ENCODE peak calls at places on chromosomes 4 and X, in nine cellular contexts. M is KBM-7; Z is stimulated activated CD4-positive, alpha-beta T cell treated with anti-CD3 and anti-CD28 coated beads, Interleukin-12 subunit alpha, Interleukin-12 subunit beta, amount 100 ng/mL, for 48 hours; Q is MV-4-11; P is left ventricle myocardium inferior; L is tibial artery; X is activated naive CD8-positive, alpha-beta T cell treated with anti-CD3 and anti-CD28 coated beads, Interleukin-2, amount 50 U/mL, for 24 hours; J is HuH-7.5; K is activated CD4-positive, alpha-beta T cell treated with anti-CD3 and anti-CD28 coated beads, Interleukin-2, amount 10 ng/mL, durations not matched to agents 7 days and 5 days. N is an unnamed sample.

GRCh38 chr4:48546336-48546735 is 56.3 kb downstream of the ZAR1 start:
- DNase-seq in M (peak), Z (no peak), Q (peak), P (no peak), L (no peak), X (peak), J (no peak), K (peak), N (peak)

GRCh38 chrX:32137525-32137924 is 1065.7 kb upstream of the FTHL17 start:
- DNase-seq in M (peak), Z (no peak), Q (no peak), P (no peak), L (no peak), X (no peak), J (no peak), K (no peak), N (no peak)

GRCh38 chr4:183394166-183394951 is 50.1 kb upstream of the CDKN2AIP start:
- DNase-seq in M (no peak), Z (no peak), Q (no peak), P (no peak), L (no peak), X (no peak), J (no peak), K (no peak), N (no peak)

GRCh38 chr4:86442881-86443280 is 83.0 kb upstream of the MAPK10 start:
- DNase-seq in M (peak), Z (no peak), Q (no peak), P (no peak), L (no peak), X (no peak), J (no peak), K (no peak), N (no peak)

GRCh38 chr4:31655328-31655727 is 935.2 kb downstream of the PCDH7 start:
- DNase-seq in M (no peak), Z (no peak), Q (peak), P (no peak), L (no peak), X (no peak), J (no peak), K (no peak), N (no peak)

GRCh38 chr4:42401171-42401570 is 3.9 kb downstream of the SHISA3 start:
- DNase-seq in M (no peak), Z (no peak), Q (no peak), P (no peak), L (no peak), X (no peak), J (no peak), K (no peak), N (no peak)

GRCh38 chr4:23171971-23172370 is 479.2 kb downstream of the GBA3 start:
- DNase-seq in M (no peak), Z (no peak), Q (no peak), P (no peak), L (no peak), X (no peak), J (no peak), K (no peak), N (no peak)

GRCh38 chr4:26273308-26273980 is 47.4 kb upstream of the RBPJ start:
- DNase-seq in M (peak), Z (no peak), Q (peak), P (peak), L (peak), X (no peak), J (no peak), K (no peak), N (no peak)

GRCh38 chr4:164571593-164572385 is 182.1 kb upstream of the SMIM31 start:
- DNase-seq in M (no peak), Z (no peak), Q (no peak), P (no peak), L (no peak), X (no peak), J (no peak), K (no peak), N (no peak)

GRCh38 chr4:89117115-89117514 is 5.8 kb downstream of the TIGD2 start:
- DNase-seq in M (no peak), Z (no peak), Q (no peak), P (no peak), L (no peak), X (no peak), J (no peak), K (no peak), N (no peak)

GRCh38 chrX:48835524-48836329 is at the start of gene PCSK1N:
- DNase-seq in M (no peak), Z (no peak), Q (no peak), P (no peak), L (no peak), X (peak), J (no peak), K (no peak), N (no peak)

GRCh38 chr4:4693258-4693657 is 151.4 kb upstream of the STX18 start:
- DNase-seq in M (no peak), Z (no peak), Q (peak), P (no peak), L (no peak), X (no peak), J (no peak), K (no peak), N (no peak)

GRCh38 chrX:22124098-22124497 is 92.0 kb downstream of the PHEX start:
- DNase-seq in M (no peak), Z (no peak), Q (no peak), P (no peak), L (peak), X (no peak), J (no peak), K (no peak), N (no peak)

GRCh38 chr4:183326853-183327252 is 4.6 kb upstream of the CLDN24 start:
- DNase-seq in M (no peak), Z (no peak), Q (peak), P (no peak), L (no peak), X (no peak), J (no peak), K (no peak), N (no peak)

GRCh38 chr4:152488246-152488645 is 47.6 kb downstream of the FBXW7 start:
- DNase-seq in M (no peak), Z (no peak), Q (no peak), P (no peak), L (no peak), X (no peak), J (no peak), K (no peak), N (no peak)

GRCh38 chrX:72705111-72705510 is 9.0 kb downstream of the PHKA1 start:
- DNase-seq in M (no peak), Z (no peak), Q (no peak), P (no peak), L (no peak), X (no peak), J (no peak), K (no peak), N (no peak)

GRCh38 chrX:47297874-47298273 is 65.1 kb downstream of the USP11 start:
- DNase-seq in M (no peak), Z (no peak), Q (no peak), P (no peak), L (no peak), X (no peak), J (no peak), K (no peak), N (no peak)

GRCh38 chr4:150012851-150013360 is 65.3 kb upstream of the DCLK2 start:
- DNase-seq in M (no peak), Z (no peak), Q (no peak), P (no peak), L (no peak), X (no peak), J (no peak), K (no peak), N (no peak)

N was measured in immature natural killer cell.